ENCODE peak calls at places on chromosomes 6 and 20, in four cellular contexts. S, Y, X and P are unnamed samples.

GRCh38 chr20:36446557-36446956 is 94.8 kb upstream of the MYL9 start:
- DNase-seq in Y (no peak), X (no peak), S (no peak), P (no peak)

GRCh38 chr6:108666656-108667260 is 106.0 kb downstream of the FOXO3 start:
- DNase-seq in Y (no peak), S (no peak), X (no peak), P (no peak)

GRCh38 chr6:31558318-31558625 is 10.9 kb downstream of the NFKBIL1 start:
- DNase-seq in Y (no peak), S (no peak), X (no peak), P (no peak)

GRCh38 chr6:13413906-13414555 is 73.4 kb downstream of the GFOD1 start:
- DNase-seq in X (no peak), S (no peak), Y (no peak), P (no peak)

GRCh38 chr20:14955396-14955795 is 618.0 kb upstream of the FLRT3 start:
- DNase-seq in X (no peak), S (no peak), Y (no peak), P (no peak)

GRCh38 chr6:26020983-26021349 is 58.4 kb downstream of the TRIM38 start:
- DNase-seq in X (peak; percentile 84), Y (no peak), S (peak; percentile 15), P (no peak)

GRCh38 chr20:57432874-57433491 is 41.8 kb downstream of the RBM38 start:
- DNase-seq in X (no peak), Y (peak; percentile 92), S (peak; percentile 83), P (peak; percentile 90)

GRCh38 chr20:53420061-53420460 is 173.6 kb downstream of the ZNF217 start:
- DNase-seq in Y (no peak), S (no peak), X (no peak), P (no peak)

GRCh38 chr6:154766993-154767392 is 33.8 kb downstream of the SCAF8 start:
- DNase-seq in X (peak; percentile 36), S (no peak), Y (no peak), P (no peak)

GRCh38 chr6:31178143-31179041 is 7.9 kb upstream of the POU5F1 start:
- DNase-seq in X (no peak), S (no peak), Y (no peak), P (no peak)

GRCh38 chr20:22389836-22390542 is 194.4 kb downstream of the FOXA2 start:
- DNase-seq in S (peak; percentile 94), Y (no peak), X (peak; percentile 43), P (no peak)

GRCh38 chr6:162541019-162541601 is 186.5 kb downstream of the PRKN start:
- DNase-seq in Y (no peak), X (no peak), S (no peak), P (no peak)

GRCh38 chr20:5786930-5787826 is 37.0 kb downstream of the SHLD1 start:
- DNase-seq in X (peak; percentile 76), Y (no peak), S (no peak), P (no peak)

GRCh38 chr6:3037578-3038365 is 30.5 kb upstream of the RIPK1 start:
- DNase-seq in X (no peak), Y (no peak), S (no peak), P (no peak)

GRCh38 chr6:53492860-53493634 is 51.9 kb downstream of the GCLC start:
- DNase-seq in X (peak; percentile 81), Y (peak; percentile 51), S (peak; percentile 44), P (peak; percentile 31)

GRCh38 chr6:139943391-139943790 is 568.9 kb upstream of the CITED2 start:
- DNase-seq in S (peak; percentile 56), Y (no peak), X (peak; percentile 89), P (no peak)

GRCh38 chr20:20266552-20266951 is 101.4 kb upstream of the INSM1 start:
- DNase-seq in X (no peak), S (no peak), Y (no peak), P (no peak)

GRCh38 chr6:2976571-2977085 is 5.3 kb upstream of the SERPINB6 start:
- DNase-seq in S (peak; percentile 57), Y (no peak), X (peak; percentile 78), P (no peak)

GRCh38 chr6:81734081-81734480 is 18.4 kb downstream of the TENT5A start:
- DNase-seq in S (no peak), Y (no peak), X (no peak), P (no peak)

GRCh38 chr6:150865406-150866146 is at the start of gene MTHFD1L:
- DNase-seq in S (peak; percentile 88), Y (peak; percentile 90), X (peak; percentile 92), P (peak; percentile 89)

GRCh38 chr6:36068603-36069002 is 41.0 kb downstream of the MAPK14 start:
- DNase-seq in Y (no peak), X (no peak), S (no peak), P (no peak)

GRCh38 chr20:36454664-36455427 is 86.5 kb upstream of the MYL9 start:
- DNase-seq in Y (no peak), S (no peak), X (no peak), P (no peak)

GRCh38 chr6:31125586-31126363 is 5.5 kb upstream of the CDSN start:
- DNase-seq in Y (no peak), X (peak; percentile 8), S (peak; percentile 67), P (no peak)

GRCh38 chr6:118562959-118563358 is 14.9 kb downstream of the PLN start:
- DNase-seq in S (no peak), X (peak; percentile 64), Y (no peak), P (no peak)

GRCh38 chr6:111047244-111047643 is 40.1 kb upstream of the SLC16A10 start:
- DNase-seq in S (no peak), Y (no peak), X (no peak), P (no peak)

GRCh38 chr6:49406241-49406970 is 56.6 kb downstream of the MMUT start:
- DNase-seq in Y (no peak), S (no peak), X (no peak), P (no peak)

GRCh38 chr6:20159781-20160540 is 52.3 kb downstream of the MBOAT1 start:
- DNase-seq in X (peak; percentile 27), S (no peak), Y (no peak), P (no peak)

GRCh38 chr6:40743226-40743625 is 156.1 kb upstream of the LRFN2 start:
- DNase-seq in Y (no peak), S (no peak), X (no peak), P (no peak)

GRCh38 chr20:3312940-3313656 is 74.1 kb upstream of the SLC4A11 start:
- DNase-seq in Y (no peak), X (peak; percentile 53), S (peak; percentile 45), P (no peak)

GRCh38 chr6:134253681-134254080 is 64.2 kb downstream of the SGK1 start:
- DNase-seq in S (no peak), X (peak; percentile 60), Y (no peak), P (no peak)

GRCh38 chr6:99905209-99906106 is 88.6 kb downstream of the MCHR2 start:
- DNase-seq in X (peak; percentile 32), S (peak; percentile 62), Y (peak; percentile 37), P (peak; percentile 29)

GRCh38 chr6:169172435-169172834 is 81.2 kb downstream of the THBS2 start:
- DNase-seq in Y (no peak), X (peak; percentile 88), S (peak; percentile 71), P (no peak)

GRCh38 chr6:37794825-37795224 is 24.7 kb upstream of the ZFAND3 start:
- DNase-seq in Y (no peak), S (no peak), X (peak; percentile 39), P (no peak)

GRCh38 chr20:62239278-62239879 is 1.1 kb downstream of the OSBPL2 start:
- DNase-seq in Y (no peak), S (peak; percentile 49), X (no peak), P (no peak)

GRCh38 chr6:105920071-105920470 is 166.1 kb upstream of the PRDM1 start:
- DNase-seq in Y (no peak), S (no peak), X (no peak), P (no peak)

GRCh38 chr6:32854376-32855178 is 585 bp downstream of the PSMB9 start:
- DNase-seq in Y (peak; percentile 72), S (peak; percentile 58), X (peak; percentile 39), P (peak; percentile 64)

GRCh38 chr6:27312146-27312949 is at the start of gene POM121L2:
- DNase-seq in S (peak; percentile 77), Y (peak; percentile 68), X (peak; percentile 28), P (peak; percentile 76)

GRCh38 chr6:80338201-80338836 is 231.8 kb downstream of the BCKDHB start:
- DNase-seq in X (peak; percentile 53), Y (peak; percentile 38), S (peak; percentile 28), P (peak; percentile 46)

GRCh38 chr20:33653900-33654596 is 8.1 kb upstream of the C20orf144 start:
- DNase-seq in X (no peak), S (peak; percentile 64), Y (no peak), P (no peak)

GRCh38 chr6:164897523-164898094 is 411.8 kb downstream of the C6orf118 start:
- DNase-seq in Y (no peak), S (no peak), X (no peak), P (no peak)
- TF ChIP-seq CTCF in Y (no peak), S (no peak), X (no peak), P (no peak)

DNA sequence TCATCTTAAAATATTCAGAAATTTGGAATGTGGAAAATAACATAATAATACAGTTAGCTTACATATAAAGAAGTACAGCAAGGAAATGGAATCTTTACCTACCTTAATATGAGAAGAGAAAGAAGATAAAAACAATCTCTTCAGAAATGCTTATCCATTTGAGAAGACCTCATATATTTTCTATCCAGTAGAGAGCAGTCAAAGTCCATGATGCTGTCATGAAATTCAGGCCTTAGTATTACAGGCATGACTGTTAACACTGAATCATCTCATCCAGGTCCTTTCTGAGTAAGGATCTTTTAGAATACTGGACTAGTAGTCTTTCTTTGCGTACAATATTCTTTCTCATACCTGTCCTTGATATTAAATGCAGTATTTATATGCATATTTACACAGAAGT is 713.4 kb downstream of the CD109 start:
- DNase-seq in S (peak; percentile 33), X (peak; percentile 86), Y (peak; percentile 3), P (peak; percentile 8)
- TF ChIP-seq CTCF in S (peak; percentile 64), X (peak; percentile 39), Y (no peak), P (peak; percentile 22)

GRCh38 chr20:25076201-25076600 is 5.7 kb downstream of the VSX1 start:
- DNase-seq in S (no peak), Y (no peak), X (no peak), P (no peak)

GRCh38 chr20:25077610-25078169 is 4.3 kb downstream of the VSX1 start:
- DNase-seq in Y (no peak), X (no peak), S (no peak), P (no peak)

GRCh38 chr20:25079171-25079570 is 2.8 kb downstream of the VSX1 start:
- DNase-seq in X (no peak), Y (no peak), S (no peak), P (no peak)

GRCh38 chr20:25078662-25079061 is 3.3 kb downstream of the VSX1 start:
- DNase-seq in Y (no peak), S (no peak), X (no peak), P (no peak)

GRCh38 chr20:25076731-25077609 is 5.0 kb downstream of the VSX1 start:
- DNase-seq in Y (no peak), S (peak; percentile 72), X (no peak), P (no peak)
- TF ChIP-seq CTCF in Y (no peak), S (peak; percentile 52), X (peak; percentile 30), P (peak; percentile 24)

GRCh38 chr6:142074516-142074915 is 58.2 kb upstream of the GJE1 start:
- DNase-seq in S (no peak), Y (no peak), X (no peak), P (no peak)

GRCh38 chr6:142075516-142076101 is 57.1 kb upstream of the GJE1 start:
- DNase-seq in X (no peak), S (no peak), Y (no peak), P (no peak)

GRCh38 chr6:142071981-142072380 is 60.7 kb upstream of the GJE1 start:
- DNase-seq in X (no peak), Y (no peak), S (no peak), P (no peak)
- TF ChIP-seq CTCF in X (no peak), Y (no peak), S (no peak), P (no peak)